ENCODE peak calls at places on chromosomes 11 and 22, in six cellular contexts. U, R, V, A, S and F are unnamed samples.

GRCh38 chr11:96607890-96608558 is 218.2 kb downstream of the JRKL start:
- DNase-seq in U (no peak), R (no peak), V (no peak), A (no peak), S (no peak), F (no peak)

GRCh38 chr11:73376803-73377629 is 817 bp downstream of the RELT start:
- DNase-seq in U (peak; percentile 67), R (peak; percentile 66), V (peak; percentile 72), A (peak; percentile 64), S (peak; percentile 83), F (peak; percentile 54)

GRCh38 chr11:86314636-86315035 is 12.6 kb downstream of the HIKESHI start:
- DNase-seq in U (no peak), R (no peak), V (no peak), A (no peak), S (no peak), F (no peak)

GRCh38 chr11:68581901-68582300 is 102.4 kb upstream of the GAL start:
- DNase-seq in U (no peak), R (no peak), V (no peak), A (no peak), S (no peak), F (no peak)

GRCh38 chr22:44192098-44192810 is 11.5 kb downstream of the PARVG start:
- DNase-seq in U (peak; percentile 61), R (no peak), V (peak; percentile 59), A (no peak), S (peak; percentile 56), F (no peak)

GRCh38 chr11:78465169-78465942 is 47.7 kb upstream of the GAB2 start:
- DNase-seq in U (peak; percentile 48), R (no peak), V (peak; percentile 12), A (peak; percentile 20), S (no peak), F (no peak)

GRCh38 chr11:126465573-126466287 is 110.2 kb downstream of the ST3GAL4 start:
- DNase-seq in U (peak; percentile 34), R (no peak), V (peak; percentile 26), A (no peak), S (no peak), F (no peak)

GRCh38 chr22:44325718-44326548 is 13.2 kb upstream of the SHISAL1 start:
- DNase-seq in U (no peak), R (no peak), V (no peak), A (no peak), S (no peak), F (no peak)

GRCh38 chr11:10233581-10233980 is 60.4 kb downstream of the SBF2 start:
- DNase-seq in U (no peak), R (no peak), V (no peak), A (no peak), S (no peak), F (no peak)

GRCh38 chr11:80297808-80298460 is 857.1 kb upstream of the TENM4 start:
- DNase-seq in U (no peak), R (no peak), V (no peak), A (no peak), S (peak; percentile 13), F (no peak)

GRCh38 chr22:44497218-44497903 is 672 bp downstream of the RTL6 start:
- DNase-seq in U (no peak), R (no peak), V (peak; percentile 27), A (no peak), S (no peak), F (no peak)

GRCh38 chr11:121321614-121322243 is 29.2 kb downstream of the SC5D start:
- DNase-seq in U (peak; percentile 52), R (peak; percentile 26), V (no peak), A (no peak), S (peak; percentile 15), F (no peak)

GRCh38 chr11:120663142-120663541 is 151.6 kb downstream of the GRIK4 start:
- DNase-seq in U (no peak), R (no peak), V (no peak), A (no peak), S (no peak), F (no peak)

GRCh38 chr22:37643225-37643847 is 3.9 kb downstream of the SH3BP1 start:
- DNase-seq in U (peak; percentile 89), R (peak; percentile 94), V (peak; percentile 93), A (no peak), S (peak; percentile 59), F (no peak)

GRCh38 chr22:30405731-30406130 is 8.9 kb downstream of the SEC14L2 start:
- DNase-seq in U (no peak), R (no peak), V (no peak), A (no peak), S (no peak), F (no peak)

GRCh38 chr11:11856638-11857037 is 14.9 kb downstream of the USP47 start:
- DNase-seq in U (no peak), R (no peak), V (no peak), A (no peak), S (no peak), F (no peak)

GRCh38 chr22:20869234-20869633 is 10.4 kb downstream of the SNAP29 start:
- DNase-seq in U (no peak), R (no peak), V (no peak), A (no peak), S (no peak), F (no peak)

GRCh38 chr11:75270896-75271415 is 30.4 kb downstream of the TPBGL start:
- DNase-seq in U (peak; percentile 60), R (no peak), V (no peak), A (no peak), S (peak; percentile 37), F (no peak)

GRCh38 chr22:24772493-24773220 is 1.9 kb downstream of the PIWIL3 start:
- DNase-seq in U (no peak), R (peak; percentile 74), V (no peak), A (no peak), S (peak; percentile 69), F (peak; percentile 61)

GRCh38 chr11:110196884-110197420 is 99.5 kb downstream of the RDX start:
- DNase-seq in U (no peak), R (no peak), V (no peak), A (no peak), S (no peak), F (no peak)

GRCh38 chr11:12876340-12876739 is 132.8 kb upstream of the RASSF10 start:
- DNase-seq in U (no peak), R (no peak), V (no peak), A (no peak), S (no peak), F (no peak)

GRCh38 chr22:44026630-44027511 is 2.8 kb downstream of the PARVB start:
- DNase-seq in U (peak; percentile 81), R (no peak), V (peak; percentile 80), A (no peak), S (no peak), F (no peak)

GRCh38 chr22:41070665-41071331 is 21.6 kb upstream of the EP300 start:
- DNase-seq in U (no peak), R (no peak), V (no peak), A (no peak), S (no peak), F (no peak)

GRCh38 chr11:42170601-42171000 is 711.1 kb upstream of the LRRC4C start:
- DNase-seq in U (no peak), R (no peak), V (no peak), A (no peak), S (no peak), F (no peak)